ENCODE peak calls at places on chromosomes 13 and 19, in ten cellular contexts. One of them, this sample, is unnamed.
A peak's percentile ranks its signal among the peaks of the same experiment; 100 is the strongest.

GRCh38 chr13:80529734-80530133 is 188.8 kb upstream of the SPRY2 start:
- DNase-seq in epithelial cell of esophagus: peak; percentile 60
- DNase-seq in cardiac muscle cell: no peak
- DNase-seq in OCI-LY7: no peak
- DNase-seq in left lung: no peak
- DNase-seq in A549: no peak
- DNase-seq in AG04450: no peak
- DNase-seq in NB4: no peak
- DNase-seq in HCT116: no peak
- DNase-seq in CD8-positive, alpha-beta T cell: no peak
- DNase-seq in this sample: no peak

GRCh38 chr13:111912453-111912866 is 154.5 kb upstream of the SOX1 start:
- DNase-seq in epithelial cell of esophagus: no peak
- DNase-seq in cardiac muscle cell: no peak
- DNase-seq in OCI-LY7: no peak
- DNase-seq in left lung: no peak
- DNase-seq in A549: no peak
- DNase-seq in AG04450: no peak
- DNase-seq in NB4: no peak
- DNase-seq in HCT116: no peak
- DNase-seq in CD8-positive, alpha-beta T cell: no peak
- DNase-seq in this sample: no peak

GRCh38 chr19:19615086-19615485 is 3.4 kb downstream of the PBX4 start:
- DNase-seq in epithelial cell of esophagus: peak; percentile 63
- DNase-seq in cardiac muscle cell: no peak
- DNase-seq in OCI-LY7: no peak
- DNase-seq in left lung: peak; percentile 1
- DNase-seq in A549: no peak
- DNase-seq in AG04450: no peak
- DNase-seq in NB4: peak; percentile 37
- DNase-seq in HCT116: peak; percentile 66
- DNase-seq in CD8-positive, alpha-beta T cell: no peak
- DNase-seq in this sample: no peak

GRCh38 chr19:5343848-5344247 is 3.2 kb upstream of the PTPRS start:
- DNase-seq in epithelial cell of esophagus: peak; percentile 8
- DNase-seq in cardiac muscle cell: no peak
- DNase-seq in OCI-LY7: no peak
- DNase-seq in left lung: no peak
- DNase-seq in A549: no peak
- DNase-seq in AG04450: peak; percentile 13
- DNase-seq in NB4: no peak
- DNase-seq in HCT116: no peak
- DNase-seq in CD8-positive, alpha-beta T cell: no peak
- DNase-seq in this sample: no peak

GRCh38 chr19:34577531-34578101 is 96.1 kb downstream of the WTIP start:
- DNase-seq in epithelial cell of esophagus: no peak
- DNase-seq in cardiac muscle cell: no peak
- DNase-seq in OCI-LY7: no peak
- DNase-seq in left lung: no peak
- DNase-seq in A549: no peak
- DNase-seq in AG04450: no peak
- DNase-seq in NB4: no peak
- DNase-seq in HCT116: no peak
- DNase-seq in CD8-positive, alpha-beta T cell: no peak
- DNase-seq in this sample: no peak

GRCh38 chr13:48319458-48320395 is 16.2 kb downstream of the RB1 start:
- DNase-seq in epithelial cell of esophagus: no peak
- DNase-seq in cardiac muscle cell: no peak
- DNase-seq in OCI-LY7: no peak
- DNase-seq in left lung: peak; percentile 63
- DNase-seq in A549: no peak
- DNase-seq in AG04450: no peak
- DNase-seq in NB4: no peak
- DNase-seq in HCT116: no peak
- DNase-seq in CD8-positive, alpha-beta T cell: no peak
- DNase-seq in this sample: no peak

GRCh38 chr13:45527699-45528462 is 63.1 kb downstream of the COG3 start:
- DNase-seq in epithelial cell of esophagus: peak; percentile 81
- DNase-seq in cardiac muscle cell: no peak
- DNase-seq in OCI-LY7: no peak
- DNase-seq in left lung: no peak
- DNase-seq in A549: no peak
- DNase-seq in AG04450: peak; percentile 43
- DNase-seq in NB4: no peak
- DNase-seq in HCT116: no peak
- DNase-seq in CD8-positive, alpha-beta T cell: no peak
- DNase-seq in this sample: no peak

GRCh38 chr13:101565327-101565726 is 112.9 kb downstream of the ITGBL1 start:
- DNase-seq in epithelial cell of esophagus: no peak
- DNase-seq in cardiac muscle cell: no peak
- DNase-seq in OCI-LY7: no peak
- DNase-seq in left lung: no peak
- DNase-seq in A549: no peak
- DNase-seq in AG04450: no peak
- DNase-seq in NB4: no peak
- DNase-seq in HCT116: no peak
- DNase-seq in CD8-positive, alpha-beta T cell: no peak
- DNase-seq in this sample: no peak

GRCh38 chr19:17180997-17181702 is 34.0 kb upstream of the USE1 start:
- DNase-seq in epithelial cell of esophagus: no peak
- DNase-seq in cardiac muscle cell: no peak
- DNase-seq in OCI-LY7: no peak
- DNase-seq in left lung: no peak
- DNase-seq in A549: no peak
- DNase-seq in AG04450: no peak
- DNase-seq in NB4: no peak
- DNase-seq in HCT116: no peak
- DNase-seq in CD8-positive, alpha-beta T cell: no peak
- DNase-seq in this sample: no peak

GRCh38 chr13:112916296-112916695 is 52.7 kb upstream of the MCF2L start:
- DNase-seq in epithelial cell of esophagus: no peak
- DNase-seq in cardiac muscle cell: no peak
- DNase-seq in OCI-LY7: no peak
- DNase-seq in left lung: no peak
- DNase-seq in A549: no peak
- DNase-seq in AG04450: no peak
- DNase-seq in NB4: no peak
- DNase-seq in HCT116: no peak
- DNase-seq in CD8-positive, alpha-beta T cell: no peak
- DNase-seq in this sample: no peak

GRCh38 chr19:48443262-48443661 is 2.5 kb upstream of the GRWD1 start:
- DNase-seq in epithelial cell of esophagus: peak; percentile 14
- DNase-seq in cardiac muscle cell: no peak
- DNase-seq in OCI-LY7: no peak
- DNase-seq in left lung: peak; percentile 83
- DNase-seq in A549: no peak
- DNase-seq in AG04450: no peak
- DNase-seq in NB4: peak; percentile 44
- DNase-seq in HCT116: no peak
- DNase-seq in CD8-positive, alpha-beta T cell: no peak
- DNase-seq in this sample: no peak
- H3K4me3 ChIP-seq in epithelial cell of esophagus: no peak overlapping the region
- H3K4me3 ChIP-seq in cardiac muscle cell: no peak overlapping the region
- H3K4me3 ChIP-seq in OCI-LY7: no peak overlapping the region
- H3K4me3 ChIP-seq in left lung: peak overlapping the region; percentile 16
- H3K4me3 ChIP-seq in A549: no peak overlapping the region
- H3K4me3 ChIP-seq in AG04450: peak overlapping the region; percentile 7
- H3K4me3 ChIP-seq in NB4: no peak overlapping the region
- H3K4me3 ChIP-seq in HCT116: no peak overlapping the region
- H3K4me3 ChIP-seq in CD8-positive, alpha-beta T cell: no peak overlapping the region
- H3K4me3 ChIP-seq in this sample: peak overlapping the region; percentile 78

GRCh38 chr19:40803170-40803856 is 4.3 kb downstream of the EGLN2 start:
- DNase-seq in epithelial cell of esophagus: no peak
- DNase-seq in cardiac muscle cell: no peak
- DNase-seq in OCI-LY7: no peak
- DNase-seq in left lung: no peak
- DNase-seq in A549: no peak
- DNase-seq in AG04450: no peak
- DNase-seq in NB4: no peak
- DNase-seq in HCT116: no peak
- DNase-seq in CD8-positive, alpha-beta T cell: no peak
- DNase-seq in this sample: no peak

GRCh38 chr19:40803857-40804782 is 5.1 kb downstream of the EGLN2 start:
- DNase-seq in epithelial cell of esophagus: no peak
- DNase-seq in cardiac muscle cell: no peak
- DNase-seq in OCI-LY7: peak; percentile 88
- DNase-seq in left lung: no peak
- DNase-seq in A549: no peak
- DNase-seq in AG04450: no peak
- DNase-seq in NB4: peak; percentile 34
- DNase-seq in HCT116: no peak
- DNase-seq in CD8-positive, alpha-beta T cell: peak; percentile 41
- DNase-seq in this sample: peak; percentile 55

GRCh38 chr19:40806385-40807146 is 7.6 kb downstream of the EGLN2 start:
- DNase-seq in epithelial cell of esophagus: peak; percentile 89
- DNase-seq in cardiac muscle cell: peak; percentile 77
- DNase-seq in OCI-LY7: peak; percentile 81
- DNase-seq in left lung: peak; percentile 91
- DNase-seq in A549: peak; percentile 100
- DNase-seq in AG04450: peak; percentile 77
- DNase-seq in NB4: peak; percentile 44
- DNase-seq in HCT116: peak; percentile 57
- DNase-seq in CD8-positive, alpha-beta T cell: peak; percentile 54
- DNase-seq in this sample: peak; percentile 38

GRCh38 chr19:40805258-40805868 is 6.4 kb downstream of the EGLN2 start:
- DNase-seq in epithelial cell of esophagus: no peak
- DNase-seq in cardiac muscle cell: no peak
- DNase-seq in OCI-LY7: no peak
- DNase-seq in left lung: peak; percentile 52
- DNase-seq in A549: no peak
- DNase-seq in AG04450: no peak
- DNase-seq in NB4: no peak
- DNase-seq in HCT116: no peak
- DNase-seq in CD8-positive, alpha-beta T cell: no peak
- DNase-seq in this sample: no peak

DNA sequence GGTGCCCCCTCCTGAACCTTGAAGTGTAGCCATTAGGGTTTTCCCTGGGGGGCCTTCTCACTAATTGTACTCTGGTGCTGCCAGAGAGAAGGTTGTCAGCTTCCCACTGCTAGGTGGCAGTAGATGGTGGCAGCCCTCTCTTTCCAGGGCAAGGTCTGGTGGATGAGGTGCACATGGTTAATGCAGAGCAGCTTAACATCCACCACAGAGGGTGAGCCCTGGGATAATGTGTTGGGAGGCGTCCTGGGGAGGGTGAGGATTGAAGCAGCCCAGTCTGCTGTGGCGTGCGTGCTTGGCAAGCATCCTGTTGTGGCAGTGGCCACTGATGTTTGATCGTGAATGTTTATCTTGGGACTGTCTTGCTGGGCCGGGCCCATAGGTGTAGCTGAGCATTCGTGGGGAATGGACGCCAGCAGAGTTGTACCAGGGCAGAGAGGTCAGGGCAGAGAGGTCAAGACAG is 5.8 kb downstream of the EGLN2 start:
- DNase-seq in epithelial cell of esophagus: no peak
- DNase-seq in cardiac muscle cell: no peak
- DNase-seq in OCI-LY7: peak; percentile 31
- DNase-seq in left lung: no peak
- DNase-seq in A549: no peak
- DNase-seq in AG04450: no peak
- DNase-seq in NB4: no peak
- DNase-seq in HCT116: no peak
- DNase-seq in CD8-positive, alpha-beta T cell: no peak
- DNase-seq in this sample: no peak
- TF ChIP-seq CTCF in epithelial cell of esophagus: peak; percentile 1
- TF ChIP-seq CTCF in cardiac muscle cell: peak; percentile 11
- TF ChIP-seq CTCF in OCI-LY7: peak; percentile 70
- TF ChIP-seq CTCF in left lung: no peak
- TF ChIP-seq CTCF in A549: peak; percentile 33
- TF ChIP-seq CTCF in AG04450: peak; percentile 9
- TF ChIP-seq CTCF in NB4: no peak
- TF ChIP-seq CTCF in HCT116: no peak
- TF ChIP-seq CTCF in CD8-positive, alpha-beta T cell: no peak
- TF ChIP-seq CTCF in this sample: no peak

GRCh38 chr19:10292789-10293636 is 3.3 kb downstream of the ICAM5 start:
- DNase-seq in epithelial cell of esophagus: no peak
- DNase-seq in cardiac muscle cell: no peak
- DNase-seq in OCI-LY7: no peak
- DNase-seq in left lung: peak; percentile 85
- DNase-seq in A549: no peak
- DNase-seq in AG04450: no peak
- DNase-seq in NB4: no peak
- DNase-seq in HCT116: no peak
- DNase-seq in CD8-positive, alpha-beta T cell: no peak
- DNase-seq in this sample: no peak
- H3K4me3 ChIP-seq in epithelial cell of esophagus: no peak overlapping the region
- H3K4me3 ChIP-seq in cardiac muscle cell: peak overlapping the region; percentile 50
- H3K4me3 ChIP-seq in OCI-LY7: peak overlapping the region; percentile 68
- H3K4me3 ChIP-seq in left lung: peak overlapping the region; percentile 48
- H3K4me3 ChIP-seq in A549: no peak overlapping the region
- H3K4me3 ChIP-seq in AG04450: peak overlapping the region; percentile 63
- H3K4me3 ChIP-seq in NB4: no peak overlapping the region
- H3K4me3 ChIP-seq in HCT116: peak overlapping the region; percentile 91
- H3K4me3 ChIP-seq in CD8-positive, alpha-beta T cell: peak overlapping the region; percentile 47
- H3K4me3 ChIP-seq in this sample: peak overlapping the region; percentile 49

GRCh38 chr13:33610471-33611015 is 207.4 kb upstream of the RFC3 start:
- DNase-seq in epithelial cell of esophagus: peak; percentile 21
- DNase-seq in cardiac muscle cell: no peak
- DNase-seq in OCI-LY7: no peak
- DNase-seq in left lung: no peak
- DNase-seq in A549: no peak
- DNase-seq in AG04450: no peak
- DNase-seq in NB4: peak; percentile 46
- DNase-seq in HCT116: no peak
- DNase-seq in CD8-positive, alpha-beta T cell: peak; percentile 1
- DNase-seq in this sample: no peak
- TF ChIP-seq CTCF in epithelial cell of esophagus: no peak
- TF ChIP-seq CTCF in cardiac muscle cell: peak; percentile 6
- TF ChIP-seq CTCF in OCI-LY7: no peak
- TF ChIP-seq CTCF in left lung: no peak
- TF ChIP-seq CTCF in A549: no peak
- TF ChIP-seq CTCF in AG04450: no peak
- TF ChIP-seq CTCF in NB4: no peak
- TF ChIP-seq CTCF in HCT116: no peak
- TF ChIP-seq CTCF in CD8-positive, alpha-beta T cell: no peak
- TF ChIP-seq CTCF in this sample: no peak

GRCh38 chr19:22533761-22534160 is 100.4 kb upstream of the ZNF492 start:
- DNase-seq in epithelial cell of esophagus: no peak
- DNase-seq in cardiac muscle cell: no peak
- DNase-seq in OCI-LY7: no peak
- DNase-seq in left lung: no peak
- DNase-seq in A549: no peak
- DNase-seq in AG04450: no peak
- DNase-seq in NB4: no peak
- DNase-seq in HCT116: no peak
- DNase-seq in CD8-positive, alpha-beta T cell: no peak
- DNase-seq in this sample: no peak
- H3K4me3 ChIP-seq in epithelial cell of esophagus: no peak overlapping the region
- H3K4me3 ChIP-seq in cardiac muscle cell: no peak overlapping the region
- H3K4me3 ChIP-seq in OCI-LY7: no peak overlapping the region
- H3K4me3 ChIP-seq in left lung: no peak overlapping the region
- H3K4me3 ChIP-seq in A549: no peak overlapping the region
- H3K4me3 ChIP-seq in AG04450: no peak overlapping the region
- H3K4me3 ChIP-seq in NB4: no peak overlapping the region
- H3K4me3 ChIP-seq in HCT116: no peak overlapping the region
- H3K4me3 ChIP-seq in CD8-positive, alpha-beta T cell: no peak overlapping the region
- H3K4me3 ChIP-seq in this sample: no peak overlapping the region

GRCh38 chr19:14091086-14091884 is 734 bp upstream of the SAMD1 start:
- DNase-seq in epithelial cell of esophagus: peak; percentile 40
- DNase-seq in cardiac muscle cell: no peak
- DNase-seq in OCI-LY7: peak; percentile 83
- DNase-seq in left lung: peak; percentile 93
- DNase-seq in A549: peak; percentile 62
- DNase-seq in AG04450: no peak
- DNase-seq in NB4: peak; percentile 85
- DNase-seq in HCT116: no peak
- DNase-seq in CD8-positive, alpha-beta T cell: peak; percentile 44
- DNase-seq in this sample: no peak
- TF ChIP-seq CTCF in epithelial cell of esophagus: no peak
- TF ChIP-seq CTCF in cardiac muscle cell: peak; percentile 30
- TF ChIP-seq CTCF in OCI-LY7: peak; percentile 79
- TF ChIP-seq CTCF in left lung: no peak
- TF ChIP-seq CTCF in A549: peak; percentile 40
- TF ChIP-seq CTCF in AG04450: peak; percentile 37
- TF ChIP-seq CTCF in NB4: peak; percentile 2
- TF ChIP-seq CTCF in HCT116: peak; percentile 29
- TF ChIP-seq CTCF in CD8-positive, alpha-beta T cell: peak; percentile 40
- TF ChIP-seq CTCF in this sample: no peak